ENCODE peak calls at places on chromosomes 3 and 15, in four cellular contexts. S, C, Y and O are unnamed samples. For H3K4me1, the result is how much of the 10 kb centered on the place peaks cover.

GRCh38 chr3:133494469-133494868 is 79.0 kb upstream of the CDV3 start:
- DNase-seq in C (no peak), S (peak), Y (peak), O (no peak)

GRCh38 chr15:40852529-40852928 is 8.7 kb downstream of the SPINT1 start:
- DNase-seq in C (no peak), Y (no peak), S (no peak), O (no peak)

GRCh38 chr3:129343643-129344360 is 65.1 kb downstream of the HMCES start:
- DNase-seq in C (peak), Y (no peak), S (peak), O (no peak)

GRCh38 chr3:124381565-124382333 is 348.5 kb upstream of the UMPS start:
- DNase-seq in Y (no peak), S (no peak), C (no peak), O (no peak)

GRCh38 chr3:42493126-42493797 is 9.2 kb upstream of the VIPR1 start:
- DNase-seq in S (no peak), Y (no peak), C (no peak), O (no peak)

GRCh38 chr15:92624401-92624991 is 31.1 kb downstream of the FAM174B start:
- DNase-seq in S (no peak), C (no peak), Y (no peak), O (no peak)

GRCh38 chr3:48503406-48504050 is 446 bp downstream of the SHISA5 start:
- DNase-seq in S (peak), C (no peak), Y (no peak), O (peak)

GRCh38 chr3:87359025-87359424 is 82.6 kb upstream of the POU1F1 start:
- DNase-seq in Y (no peak), S (no peak), C (no peak), O (no peak)

GRCh38 chr15:69388259-69388658 is 25.9 kb upstream of the KIF23 start:
- DNase-seq in S (no peak), Y (no peak), C (no peak), O (no peak)

GRCh38 chr15:73225358-73226015 is 143.3 kb downstream of the HCN4 start:
- DNase-seq in C (no peak), S (peak), Y (no peak), O (no peak)

GRCh38 chr3:56700136-56700535 is 17.1 kb upstream of the TASOR start:
- DNase-seq in C (no peak), S (peak), Y (no peak), O (no peak)

GRCh38 chr3:31917303-31917903 is 63.7 kb downstream of the OSBPL10 start:
- DNase-seq in S (peak), Y (no peak), C (no peak), O (no peak)
- TF ChIP-seq CTCF in S (no peak), Y (no peak), C (no peak), O (no peak)

GRCh38 chr15:78007965-78008886 is 69.3 kb downstream of the TBC1D2B start:
- DNase-seq in Y (no peak), S (no peak), C (no peak), O (peak)
- TF ChIP-seq POLR2AphosphoS5 in Y (peak), S (no peak), C (no peak), O (no peak)

GRCh38 chr3:122105626-122106025 is 50.5 kb downstream of the CD86 start:
- DNase-seq in Y (no peak), C (no peak), S (no peak), O (no peak)
- H3K4me1 ChIP-seq in Y (under half), C (under half), S (under half), O (under half)

GRCh38 chr3:158094917-158095301 is 11.3 kb downstream of the SHOX2 start:
- DNase-seq in Y (no peak), S (no peak), C (no peak), O (no peak)

GRCh38 chr3:158093526-158093925 is 12.7 kb downstream of the SHOX2 start:
- DNase-seq in S (no peak), C (no peak), Y (no peak), O (no peak)

GRCh38 chr3:158095302-158095997 is 10.8 kb downstream of the SHOX2 start:
- DNase-seq in S (peak), C (no peak), Y (no peak), O (no peak)

GRCh38 chr3:158094235-158094916 is 11.8 kb downstream of the SHOX2 start:
- DNase-seq in C (no peak), Y (no peak), S (peak), O (no peak)

GRCh38 chr3:158091526-158091925 is 14.7 kb downstream of the SHOX2 start:
- DNase-seq in S (peak), C (no peak), Y (no peak), O (no peak)
- TF ChIP-seq CTCF in S (peak), C (no peak), Y (no peak), O (no peak)

GRCh38 chr3:128280466-128281455 is 127.5 kb downstream of the EEFSEC start:
- DNase-seq in C (no peak), Y (peak), S (peak), O (no peak)

GRCh38 chr3:128277378-128278049 is 124.2 kb downstream of the EEFSEC start:
- DNase-seq in S (no peak), Y (no peak), C (no peak), O (no peak)

GRCh38 chr3:128279594-128279880 is 126.3 kb downstream of the EEFSEC start:
- DNase-seq in C (no peak), Y (no peak), S (no peak), O (no peak)

GRCh38 chr3:128278130-128278529 is 124.8 kb downstream of the EEFSEC start:
- DNase-seq in S (no peak), C (no peak), Y (no peak), O (no peak)

DNA sequence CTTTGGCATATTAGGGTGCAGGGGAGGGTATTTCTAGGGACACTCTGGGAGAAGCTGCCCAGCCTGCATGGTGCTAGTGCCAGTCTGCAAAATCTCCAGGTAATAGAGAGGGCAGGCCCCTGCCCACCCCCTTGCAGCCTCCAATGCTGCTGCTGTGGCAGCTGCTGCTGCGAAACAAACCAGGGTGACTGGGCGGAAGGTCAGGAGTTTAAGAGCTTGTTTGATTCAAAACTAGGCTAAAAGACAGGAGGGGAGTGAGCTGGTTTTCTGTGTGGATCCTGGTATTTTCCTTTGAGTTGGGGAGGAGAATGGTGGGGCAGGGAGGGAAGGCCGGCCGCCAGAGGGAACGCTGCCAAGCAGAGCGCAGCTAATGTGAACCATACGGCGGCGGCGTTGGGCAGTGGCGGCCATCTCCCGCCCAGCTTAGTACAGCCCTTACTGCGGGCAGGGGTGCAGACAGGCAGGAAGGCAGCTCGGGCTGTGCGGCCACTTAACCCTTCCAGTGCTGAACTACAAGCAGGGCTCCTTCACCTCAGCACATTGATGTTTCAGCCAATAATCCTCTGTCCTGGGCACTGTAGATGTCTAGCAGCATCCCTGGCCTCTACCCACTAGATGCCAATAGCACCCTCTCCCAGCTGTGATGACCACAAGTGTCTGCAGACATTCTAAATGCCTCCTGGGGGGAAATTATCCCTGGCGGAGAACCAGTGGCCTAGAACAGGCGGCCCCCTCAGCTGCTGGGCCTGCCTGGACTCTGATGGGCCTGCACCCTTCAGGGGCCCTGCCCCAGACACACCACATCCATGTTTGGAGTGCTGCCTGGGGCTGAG is 125.7 kb downstream of the EEFSEC start:
- DNase-seq in C (no peak), S (peak), Y (no peak), O (peak)
- TF ChIP-seq POLR2AphosphoS5 in C (no peak), S (no peak), Y (no peak), O (peak)

GRCh38 chr3:31405515-31405914 is 127.2 kb upstream of the STT3B start:
- DNase-seq in Y (no peak), S (no peak), C (no peak), O (no peak)
- H3K4me1 ChIP-seq in Y (under half), S (under half), C (under half), O (under half)